ENCODE peak calls at places on chromosome 14, in five cellular contexts. One of them, this sample, is unnamed.

GRCh38 chr14:97995038-97995437 is 1197.9 kb downstream of the VRK1 start:
- DNase-seq in AML-193: no peak
- DNase-seq in endodermal cell: no peak
- DNase-seq in fibroblast of lung: no peak
- DNase-seq in endothelial cell: no peak
- DNase-seq in this sample: no peak

GRCh38 chr14:100159107-100159864 is at the start of gene DEGS2:
- DNase-seq in AML-193: no peak
- DNase-seq in endodermal cell: peak
- DNase-seq in fibroblast of lung: no peak
- DNase-seq in endothelial cell: no peak
- DNase-seq in this sample: peak

GRCh38 chr14:66070542-66071319 is 415.4 kb upstream of the CCDC196 start:
- DNase-seq in AML-193: no peak
- DNase-seq in endodermal cell: peak
- DNase-seq in fibroblast of lung: peak
- DNase-seq in endothelial cell: peak
- DNase-seq in this sample: peak

GRCh38 chr14:105305350-105305749 is 4.5 kb upstream of the BRF1 start:
- DNase-seq in AML-193: no peak
- DNase-seq in endodermal cell: no peak
- DNase-seq in fibroblast of lung: no peak
- DNase-seq in endothelial cell: no peak
- DNase-seq in this sample: no peak

GRCh38 chr14:90005441-90005840 is 49.7 kb downstream of the TDP1 start:
- DNase-seq in AML-193: no peak
- DNase-seq in endodermal cell: no peak
- DNase-seq in fibroblast of lung: no peak
- DNase-seq in endothelial cell: no peak
- DNase-seq in this sample: no peak

GRCh38 chr14:95711476-95712176 is 2.3 kb downstream of the TCL1A start:
- DNase-seq in AML-193: no peak
- DNase-seq in endodermal cell: no peak
- DNase-seq in fibroblast of lung: no peak
- DNase-seq in endothelial cell: no peak
- DNase-seq in this sample: no peak

GRCh38 chr14:105061428-105062047 is 3.7 kb downstream of the GPR132 start:
- DNase-seq in AML-193: no peak
- DNase-seq in endodermal cell: peak
- DNase-seq in fibroblast of lung: no peak
- DNase-seq in endothelial cell: no peak
- DNase-seq in this sample: no peak

GRCh38 chr14:81143793-81144192 is 77.0 kb downstream of the GTF2A1 start:
- DNase-seq in AML-193: no peak
- DNase-seq in endodermal cell: no peak
- DNase-seq in fibroblast of lung: no peak
- DNase-seq in endothelial cell: no peak
- DNase-seq in this sample: no peak

GRCh38 chr14:101083564-101084435 is 180.3 kb upstream of the RTL1 start:
- DNase-seq in AML-193: no peak
- DNase-seq in endodermal cell: peak
- DNase-seq in fibroblast of lung: no peak
- DNase-seq in endothelial cell: no peak
- DNase-seq in this sample: no peak

GRCh38 chr14:72824051-72824450 is 69.8 kb downstream of the DPF3 start:
- DNase-seq in AML-193: no peak
- DNase-seq in endodermal cell: peak
- DNase-seq in fibroblast of lung: no peak
- DNase-seq in endothelial cell: no peak
- DNase-seq in this sample: no peak

GRCh38 chr14:77580477-77580876 is 36.0 kb downstream of the SPTLC2 start:
- DNase-seq in AML-193: no peak
- DNase-seq in endodermal cell: no peak
- DNase-seq in fibroblast of lung: no peak
- DNase-seq in endothelial cell: no peak
- DNase-seq in this sample: no peak

GRCh38 chr14:31864937-31865855 is 211.9 kb upstream of the ARHGAP5 start:
- DNase-seq in AML-193: no peak
- DNase-seq in endodermal cell: no peak
- DNase-seq in fibroblast of lung: no peak
- DNase-seq in endothelial cell: no peak
- DNase-seq in this sample: no peak

GRCh38 chr14:23485311-23485710 is 15.8 kb downstream of the NGDN start:
- DNase-seq in AML-193: no peak
- DNase-seq in endodermal cell: peak
- DNase-seq in fibroblast of lung: no peak
- DNase-seq in endothelial cell: no peak
- DNase-seq in this sample: no peak

GRCh38 chr14:54133896-54134295 is 177.3 kb upstream of the BMP4 start:
- DNase-seq in AML-193: no peak
- DNase-seq in endodermal cell: peak
- DNase-seq in fibroblast of lung: peak
- DNase-seq in endothelial cell: no peak
- DNase-seq in this sample: no peak

GRCh38 chr14:50533314-50533705 is 941 bp upstream of the MAP4K5 start:
- DNase-seq in AML-193: no peak
- DNase-seq in endodermal cell: no peak
- DNase-seq in fibroblast of lung: no peak
- DNase-seq in endothelial cell: no peak
- DNase-seq in this sample: no peak

GRCh38 chr14:77051101-77051500 is 22.6 kb upstream of the IRF2BPL start:
- DNase-seq in AML-193: no peak
- DNase-seq in endodermal cell: no peak
- DNase-seq in fibroblast of lung: no peak
- DNase-seq in endothelial cell: no peak
- DNase-seq in this sample: no peak

GRCh38 chr14:104403421-104404220 is 175.9 kb upstream of the C14orf180 start:
- DNase-seq in AML-193: no peak
- DNase-seq in endodermal cell: no peak
- DNase-seq in fibroblast of lung: no peak
- DNase-seq in endothelial cell: no peak
- DNase-seq in this sample: no peak

GRCh38 chr14:28121512-28122297 is 644.9 kb upstream of the FOXG1 start:
- DNase-seq in AML-193: no peak
- DNase-seq in endodermal cell: no peak
- DNase-seq in fibroblast of lung: no peak
- DNase-seq in endothelial cell: no peak
- DNase-seq in this sample: no peak

GRCh38 chr14:89805501-89805900 is 149.0 kb downstream of the EFCAB11 start:
- DNase-seq in AML-193: no peak
- DNase-seq in endodermal cell: no peak
- DNase-seq in fibroblast of lung: no peak
- DNase-seq in endothelial cell: no peak
- DNase-seq in this sample: no peak

This sample was measured in progenitor cell of endocrine pancreas.